ENCODE peak calls at places on chromosomes 11 and 22, in four cellular contexts. One of them, this sample, is unnamed.

GRCh38 chr11:44765676-44766075 is 38.9 kb downstream of the TSPAN18 start:
- DNase-seq in SK-MEL-5: no peak
- DNase-seq in T-cell: no peak
- DNase-seq in DMS153: no peak
- DNase-seq in this sample: no peak

GRCh38 chr11:14638561-14638960 is 5.0 kb upstream of the PDE3B start:
- DNase-seq in SK-MEL-5: no peak
- DNase-seq in T-cell: no peak
- DNase-seq in DMS153: no peak
- DNase-seq in this sample: peak; percentile 33

GRCh38 chr11:424232-424631 is 9.4 kb upstream of the SIGIRR start:
- DNase-seq in SK-MEL-5: no peak
- DNase-seq in T-cell: no peak
- DNase-seq in DMS153: no peak
- DNase-seq in this sample: no peak

GRCh38 chr22:29478326-29479276 is 1.4 kb upstream of the NEFH start:
- DNase-seq in SK-MEL-5: no peak
- DNase-seq in T-cell: peak; percentile 49
- DNase-seq in DMS153: no peak
- DNase-seq in this sample: no peak

GRCh38 chr11:36532908-36533601 is 23.0 kb upstream of the TRAF6 start:
- DNase-seq in SK-MEL-5: no peak
- DNase-seq in T-cell: no peak
- DNase-seq in DMS153: no peak
- DNase-seq in this sample: no peak

GRCh38 chr11:128501576-128502549 is 85.5 kb downstream of the ETS1 start:
- DNase-seq in SK-MEL-5: peak; percentile 29
- DNase-seq in T-cell: no peak
- DNase-seq in DMS153: no peak
- DNase-seq in this sample: no peak

GRCh38 chr22:41565403-41566054 is 4.7 kb downstream of the CSDC2 start:
- DNase-seq in SK-MEL-5: peak; percentile 95
- DNase-seq in T-cell: no peak
- DNase-seq in DMS153: no peak
- DNase-seq in this sample: no peak

GRCh38 chr22:44199164-44199563 is 18.4 kb downstream of the PARVG start:
- DNase-seq in SK-MEL-5: no peak
- DNase-seq in T-cell: no peak
- DNase-seq in DMS153: no peak
- DNase-seq in this sample: no peak

GRCh38 chr11:129750343-129751292 is 65.0 kb upstream of the TMEM45B start:
- DNase-seq in SK-MEL-5: peak; percentile 59
- DNase-seq in T-cell: peak; percentile 78
- DNase-seq in DMS153: peak; percentile 29
- DNase-seq in this sample: peak; percentile 56

GRCh38 chr11:3865388-3866193 is 10.1 kb downstream of the STIM1 start:
- DNase-seq in SK-MEL-5: no peak
- DNase-seq in T-cell: peak; percentile 2
- DNase-seq in DMS153: no peak
- DNase-seq in this sample: no peak

GRCh38 chr11:10594407-10594806 is 25.9 kb upstream of the LYVE1 start:
- DNase-seq in SK-MEL-5: no peak
- DNase-seq in T-cell: no peak
- DNase-seq in DMS153: no peak
- DNase-seq in this sample: no peak

GRCh38 chr22:18929459-18929858 is 6.6 kb downstream of the PRODH start:
- DNase-seq in SK-MEL-5: no peak
- DNase-seq in T-cell: no peak
- DNase-seq in DMS153: no peak
- DNase-seq in this sample: no peak

GRCh38 chr22:32200752-32201151 is 4.1 kb downstream of the RFPL2 start:
- DNase-seq in SK-MEL-5: no peak
- DNase-seq in T-cell: no peak
- DNase-seq in DMS153: no peak
- DNase-seq in this sample: no peak

GRCh38 chr11:74551754-74552145 is 40.6 kb upstream of the POLD3 start:
- DNase-seq in SK-MEL-5: no peak
- DNase-seq in T-cell: no peak
- DNase-seq in DMS153: no peak
- DNase-seq in this sample: no peak

GRCh38 chr22:35397095-35397904 is 2.6 kb upstream of the MCM5 start:
- DNase-seq in SK-MEL-5: no peak
- DNase-seq in T-cell: no peak
- DNase-seq in DMS153: no peak
- DNase-seq in this sample: no peak

GRCh38 chr22:26002456-26002855 is 166.8 kb upstream of the SEZ6L start:
- DNase-seq in SK-MEL-5: no peak
- DNase-seq in T-cell: no peak
- DNase-seq in DMS153: no peak
- DNase-seq in this sample: no peak

GRCh38 chr11:61058583-61059259 is 43.6 kb upstream of the CD5 start:
- DNase-seq in SK-MEL-5: no peak
- DNase-seq in T-cell: no peak
- DNase-seq in DMS153: no peak
- DNase-seq in this sample: no peak

GRCh38 chr11:87368876-87369480 is 331.2 kb downstream of the TMEM135 start:
- DNase-seq in SK-MEL-5: no peak
- DNase-seq in T-cell: no peak
- DNase-seq in DMS153: peak; percentile 82
- DNase-seq in this sample: no peak

GRCh38 chr22:37207981-37208380 is 4.3 kb downstream of the SSTR3 start:
- DNase-seq in SK-MEL-5: no peak
- DNase-seq in T-cell: peak; percentile 61
- DNase-seq in DMS153: no peak
- DNase-seq in this sample: no peak

GRCh38 chr22:42301072-42301741 is 30.8 kb upstream of the TCF20 start:
- DNase-seq in SK-MEL-5: no peak
- DNase-seq in T-cell: no peak
- DNase-seq in DMS153: no peak
- DNase-seq in this sample: no peak

GRCh38 chr11:46380340-46381045 is 976 bp upstream of the MDK start:
- DNase-seq in SK-MEL-5: no peak
- DNase-seq in T-cell: peak; percentile 48
- DNase-seq in DMS153: peak; percentile 34
- DNase-seq in this sample: peak; percentile 27

GRCh38 chr11:59669611-59670009 is 773 bp upstream of the PATL1 start:
- DNase-seq in SK-MEL-5: peak; percentile 53
- DNase-seq in T-cell: no peak
- DNase-seq in DMS153: no peak
- DNase-seq in this sample: no peak

GRCh38 chr11:26297179-26297970 is 34.6 kb upstream of the ANO3 start:
- DNase-seq in SK-MEL-5: peak; percentile 78
- DNase-seq in T-cell: no peak
- DNase-seq in DMS153: peak; percentile 32
- DNase-seq in this sample: no peak

GRCh38 chr22:50360578-50360977 is 17.5 kb downstream of the PPP6R2 start:
- DNase-seq in SK-MEL-5: no peak
- DNase-seq in T-cell: no peak
- DNase-seq in DMS153: no peak
- DNase-seq in this sample: no peak

GRCh38 chr11:68385128-68385527 is 72.7 kb downstream of the LRP5 start:
- DNase-seq in SK-MEL-5: no peak
- DNase-seq in T-cell: no peak
- DNase-seq in DMS153: no peak
- DNase-seq in this sample: no peak

GRCh38 chr11:122293298-122294023 is 177.4 kb upstream of the BLID start:
- DNase-seq in SK-MEL-5: peak; percentile 41
- DNase-seq in T-cell: no peak
- DNase-seq in DMS153: no peak
- DNase-seq in this sample: no peak

GRCh38 chr11:118060081-118060661 is 16.7 kb upstream of the TMPRSS4 start:
- DNase-seq in SK-MEL-5: no peak
- DNase-seq in T-cell: no peak
- DNase-seq in DMS153: no peak
- DNase-seq in this sample: no peak

This sample was measured in effector CD8-positive, alpha-beta T cell.